ENCODE peak calls at places on chromosomes 6 and 20, in six cellular contexts. Y is stimulated activated CD8-positive, alpha-beta memory T cell treated with anti-CD3 and anti-CD28 coated beads, Interleukin-7, amount 100 ng/mL, for 1 hour; U is SJSA1; M is RWPE2; C is glutamatergic neuron; X is GM03348. Q is an unnamed sample.

GRCh38 chr20:63178889-63179751 is 36.8 kb downstream of the YTHDF1 start:
- DNase-seq in Y (peak), U (no peak), M (no peak), C (peak), X (peak), Q (peak)

GRCh38 chr20:10090588-10091166 is 55.9 kb downstream of the ANKEF1 start:
- DNase-seq in Y (no peak), U (no peak), M (no peak), C (peak), X (peak), Q (no peak)

GRCh38 chr6:144063744-144064401 is 31.5 kb downstream of the SF3B5 start:
- DNase-seq in Y (peak), U (peak), M (no peak), C (peak), X (peak), Q (peak)

GRCh38 chr6:144178323-144178722 is 28.0 kb downstream of the STX11 start:
- DNase-seq in Y (no peak), U (no peak), M (no peak), C (no peak), X (no peak), Q (no peak)

GRCh38 chr6:90599151-90599550 is 12.3 kb upstream of the MAP3K7 start:
- DNase-seq in Y (no peak), U (no peak), M (no peak), C (no peak), X (no peak), Q (no peak)

GRCh38 chr6:16345449-16346330 is 107.3 kb downstream of the GMPR start:
- DNase-seq in Y (no peak), U (peak), M (no peak), C (no peak), X (peak), Q (no peak)

GRCh38 chr6:88705601-88706000 is 257.8 kb downstream of the RNGTT start:
- DNase-seq in Y (no peak), U (no peak), M (no peak), C (no peak), X (no peak), Q (no peak)

GRCh38 chr6:168388641-168389633 is 52.0 kb upstream of the SMOC2 start:
- DNase-seq in Y (no peak), U (no peak), M (no peak), C (no peak), X (no peak), Q (no peak)

GRCh38 chr6:169145991-169146501 is 107.6 kb downstream of the THBS2 start:
- DNase-seq in Y (no peak), U (no peak), M (no peak), C (no peak), X (no peak), Q (no peak)

GRCh38 chr6:3455490-3456394 is 1.1 kb downstream of the SLC22A23 start:
- DNase-seq in Y (no peak), U (no peak), M (no peak), C (peak), X (peak), Q (peak)

GRCh38 chr6:13303668-13304017 is 24.7 kb downstream of the TBC1D7 start:
- DNase-seq in Y (no peak), U (no peak), M (no peak), C (no peak), X (no peak), Q (peak)